ENCODE peak calls at places on chromosome 1, in four cellular contexts. J, B, X and U are unnamed samples.

GRCh38 chr1:155648207-155649147 is 38.5 kb downstream of the MSTO1 start:
- DNase-seq in J (peak; percentile 60), B (no peak), X (no peak), U (no peak)

GRCh38 chr1:223260712-223261111 is 103.3 kb downstream of the SUSD4 start:
- DNase-seq in J (no peak), X (no peak), B (no peak), U (no peak)

GRCh38 chr1:225946803-225947202 is 5.8 kb upstream of the LEFTY2 start:
- DNase-seq in X (no peak), J (no peak), B (no peak), U (no peak)

GRCh38 chr1:244952940-244953339 is 88.6 kb upstream of the HNRNPU start:
- DNase-seq in B (peak; percentile 24), X (no peak), J (no peak), U (no peak)

GRCh38 chr1:164644774-164645634 is 86.0 kb downstream of the PBX1 start:
- DNase-seq in X (no peak), J (no peak), B (no peak), U (no peak)

GRCh38 chr1:64084451-64084850 is 119.0 kb upstream of the UBE2U start:
- DNase-seq in B (no peak), J (no peak), X (no peak), U (no peak)

GRCh38 chr1:98565951-98566350 is 95.6 kb upstream of the SNX7 start:
- DNase-seq in X (no peak), J (no peak), B (no peak), U (no peak)

GRCh38 chr1:145702826-145703225 is 4.3 kb downstream of the PDZK1 start:
- DNase-seq in X (no peak), B (no peak), J (no peak), U (no peak)

GRCh38 chr1:10918531-10918930 is 93.9 kb upstream of the TARDBP start:
- DNase-seq in J (no peak), B (no peak), X (no peak), U (no peak)

GRCh38 chr1:147641695-147642592 is 28.4 kb downstream of the ACP6 start:
- DNase-seq in J (peak; percentile 88), B (peak; percentile 66), X (peak; percentile 55), U (peak; percentile 55)

GRCh38 chr1:147636314-147636713 is 34.0 kb downstream of the ACP6 start:
- DNase-seq in X (no peak), B (no peak), J (no peak), U (no peak)

GRCh38 chr1:147643974-147644373 is 26.4 kb downstream of the ACP6 start:
- DNase-seq in J (no peak), B (no peak), X (no peak), U (no peak)

GRCh38 chr1:147641291-147641690 is 29.0 kb downstream of the ACP6 start:
- DNase-seq in J (no peak), X (no peak), B (no peak), U (no peak)

GRCh38 chr1:147640553-147641165 is 29.7 kb downstream of the ACP6 start:
- DNase-seq in B (peak; percentile 91), J (peak; percentile 97), X (peak; percentile 78), U (peak; percentile 90)
- TF ChIP-seq CREB1 in B (no peak), J (no peak), X (no peak), U (no peak)

DNA sequence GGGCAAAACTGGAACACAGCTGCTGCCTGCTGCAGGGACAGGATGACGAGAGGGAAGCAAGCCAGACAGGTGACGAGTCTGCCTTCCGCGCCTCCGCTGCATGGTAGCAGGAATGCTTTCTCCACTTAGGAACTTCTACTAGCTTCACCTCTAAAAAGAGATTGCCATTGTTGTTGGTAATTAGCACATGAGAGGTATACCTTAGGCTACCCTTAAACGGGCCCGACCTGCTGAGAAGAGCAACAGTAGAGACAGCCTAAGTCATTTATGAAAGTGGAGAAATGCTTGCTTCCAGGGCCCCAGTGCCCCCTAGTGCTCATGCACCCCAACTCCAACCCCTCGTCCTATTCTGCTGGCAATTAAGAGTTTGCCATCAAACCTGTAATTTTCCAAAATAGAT is 96.9 kb upstream of the AKT3 start:
- DNase-seq in J (peak; percentile 94), X (peak; percentile 56), B (peak; percentile 67), U (peak; percentile 65)
- TF ChIP-seq CTCF in J (peak; percentile 88), X (peak; percentile 69), B (peak; percentile 79), U (peak; percentile 54)

GRCh38 chr1:94115900-94116436 is 5.0 kb downstream of the ABCA4 start:
- DNase-seq in B (no peak), X (no peak), J (no peak), U (no peak)

GRCh38 chr1:94111879-94112278 is 9.1 kb downstream of the ABCA4 start:
- DNase-seq in J (no peak), B (no peak), X (no peak), U (no peak)

GRCh38 chr1:94115254-94115899 is 5.6 kb downstream of the ABCA4 start:
- DNase-seq in B (peak; percentile 33), J (no peak), X (no peak), U (no peak)

GRCh38 chr1:94110946-94111740 is 9.8 kb downstream of the ABCA4 start:
- DNase-seq in B (no peak), J (no peak), X (no peak), U (no peak)

DNA sequence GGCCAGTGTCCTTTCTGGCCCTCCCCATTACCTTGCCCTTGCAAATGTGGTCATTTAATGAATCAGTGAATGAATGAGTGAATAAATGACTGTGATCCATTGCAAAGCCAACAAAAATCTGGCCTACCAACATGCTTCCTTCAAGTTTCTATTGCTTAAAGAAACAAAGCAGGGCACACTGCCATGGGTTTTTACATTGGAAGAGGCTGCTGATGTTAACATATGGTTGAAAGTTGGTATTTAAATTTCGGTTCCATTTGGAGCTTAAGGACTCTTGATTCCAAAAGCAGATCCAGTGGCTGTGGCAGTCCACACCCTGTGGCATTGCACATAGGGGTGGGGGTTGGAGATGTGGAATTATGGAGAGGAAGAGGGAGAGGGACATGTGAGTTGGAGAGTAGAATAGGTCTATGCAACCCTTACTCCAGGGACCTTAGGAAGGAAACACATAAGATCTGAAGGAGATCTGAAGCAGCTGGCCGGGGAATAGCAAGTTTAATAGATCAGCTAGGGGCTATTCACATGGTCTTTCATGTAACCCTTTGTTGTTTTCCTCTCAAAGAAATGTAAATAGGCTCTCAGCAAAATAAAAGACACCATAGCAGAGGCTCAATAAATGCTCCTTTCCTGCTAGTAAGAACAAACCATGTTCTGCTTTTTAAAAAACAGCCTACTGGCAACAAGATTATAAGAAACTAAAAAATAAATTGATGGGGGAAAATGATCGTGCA is 7.2 kb downstream of the ABCA4 start:
- DNase-seq in J (peak; percentile 52), B (peak; percentile 28), X (no peak), U (no peak)
- TF ChIP-seq CREB1 in J (no peak), B (no peak), X (no peak), U (no peak)

DNA sequence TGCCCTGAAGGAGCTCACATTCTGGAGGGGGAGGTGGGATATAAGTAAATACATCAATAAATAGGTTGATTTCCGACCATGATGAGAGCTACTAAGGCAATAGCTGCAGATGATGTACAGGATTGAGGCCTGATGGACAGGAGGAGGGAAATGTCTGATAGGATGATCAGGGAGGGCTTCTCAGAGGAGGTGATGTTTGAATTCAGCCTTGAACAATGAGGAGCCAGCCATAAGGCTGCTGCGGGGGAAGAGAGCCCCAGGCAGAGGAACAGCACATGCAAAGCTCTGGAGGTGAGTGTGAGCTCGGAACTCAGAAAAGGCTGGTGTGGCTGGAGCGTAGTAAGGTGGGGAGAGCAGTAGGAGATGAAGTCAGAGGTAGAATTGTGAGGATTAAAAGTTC is 411.7 kb downstream of the PTPRU start:
- DNase-seq in X (no peak), J (no peak), B (peak; percentile 37), U (no peak)
- TF ChIP-seq CTCF in X (no peak), J (no peak), B (no peak), U (no peak)

DNA sequence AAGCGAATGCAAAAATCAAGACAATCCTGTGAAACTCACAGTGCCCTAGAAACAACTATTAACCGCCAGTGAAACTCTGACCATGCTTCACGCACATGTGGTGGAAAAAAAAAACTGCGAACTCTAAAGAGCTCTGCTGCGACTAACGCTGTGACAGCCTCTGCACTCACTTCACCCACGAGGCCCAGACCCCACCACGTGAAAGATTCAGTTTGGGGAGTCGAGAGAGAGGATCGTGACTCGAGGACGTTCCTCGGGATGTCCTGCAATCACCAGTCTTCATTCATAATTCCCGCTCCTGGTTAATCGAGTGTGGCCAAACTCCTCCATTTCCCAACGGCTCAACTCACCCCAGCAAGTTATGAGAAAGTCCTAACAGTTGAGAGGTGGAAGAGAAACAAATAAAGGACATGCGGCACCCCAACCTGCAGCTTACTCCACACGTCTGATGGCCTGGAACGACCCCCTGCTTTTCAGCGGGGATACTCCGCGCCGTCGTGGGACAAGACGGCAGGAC is 1.1 kb downstream of the SERBP1 start:
- DNase-seq in J (peak; percentile 40), B (no peak), X (peak; percentile 30), U (no peak)
- TF ChIP-seq CREB1 in J (no peak), B (no peak), X (no peak), U (no peak)

GRCh38 chr1:160781129-160781808 is 14.7 kb upstream of the LY9 start:
- DNase-seq in X (no peak), J (no peak), B (no peak), U (no peak)

GRCh38 chr1:160780398-160780755 is 15.6 kb upstream of the LY9 start:
- DNase-seq in B (no peak), X (no peak), J (no peak), U (no peak)

GRCh38 chr1:160778976-160779375 is 17.0 kb upstream of the LY9 start:
- DNase-seq in X (no peak), J (no peak), B (no peak), U (no peak)

GRCh38 chr1:160777486-160778089 is 18.4 kb upstream of the LY9 start:
- DNase-seq in J (peak; percentile 84), B (peak; percentile 70), X (peak; percentile 50), U (peak; percentile 57)

DNA sequence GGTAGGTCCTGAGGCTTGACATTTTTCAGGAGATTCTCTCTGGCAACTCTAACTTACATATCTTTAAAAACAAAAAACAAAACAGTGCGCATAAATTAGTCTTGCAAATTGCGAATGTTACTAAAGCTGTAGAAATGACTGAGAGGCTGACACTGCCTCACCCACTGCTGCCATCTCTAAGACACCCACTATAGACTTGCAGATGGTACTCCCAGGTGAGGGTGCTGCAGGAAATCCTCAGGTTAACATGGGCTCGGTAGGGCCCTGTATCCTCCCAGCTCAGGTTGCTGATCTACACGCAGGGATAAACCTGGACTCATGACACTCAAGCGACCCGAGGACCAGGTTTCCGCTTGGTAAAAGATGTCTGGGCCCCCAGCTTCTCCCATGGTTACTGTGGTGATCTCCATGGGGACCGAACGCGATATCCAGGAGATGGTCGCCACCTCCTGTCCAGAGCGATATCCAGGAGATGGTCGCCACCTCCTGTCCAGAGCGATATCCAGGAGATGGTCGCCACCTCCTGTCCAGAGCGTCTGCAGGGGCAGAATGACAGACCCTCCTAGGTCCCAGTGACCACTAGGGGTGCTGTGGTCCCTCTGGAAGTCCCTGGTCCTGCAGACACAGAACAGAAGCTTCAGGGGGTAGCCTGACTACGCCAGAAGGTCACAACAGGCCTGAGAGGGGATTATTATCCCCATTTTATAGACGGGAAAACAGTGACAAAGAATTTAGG is 16.1 kb upstream of the LY9 start:
- DNase-seq in J (peak; percentile 86), X (peak; percentile 69), B (peak; percentile 85), U (peak; percentile 84)
- TF ChIP-seq CTCF in J (peak; percentile 63), X (peak; percentile 90), B (peak; percentile 86), U (peak; percentile 70)